ENCODE peak calls at places on chromosomes 7 and 10, in four cellular contexts. R, J, A and L are unnamed samples.

GRCh38 chr7:50591480-50592438 is 26.6 kb upstream of the DDC start:
- DNase-seq in R (no peak), J (no peak), A (peak), L (no peak)

GRCh38 chr10:79246209-79246581 is 101.1 kb upstream of the PPIF start:
- DNase-seq in R (no peak), J (no peak), A (no peak), L (no peak)

GRCh38 chr7:81256991-81257390 is 338.1 kb upstream of the SEMA3C start:
- DNase-seq in R (no peak), J (peak), A (no peak), L (no peak)

GRCh38 chr7:11330208-11330607 is 356.5 kb downstream of the PHF14 start:
- DNase-seq in R (no peak), J (no peak), A (no peak), L (no peak)

GRCh38 chr7:158252081-158252836 is 335.4 kb downstream of the PTPRN2 start:
- DNase-seq in R (no peak), J (no peak), A (no peak), L (no peak)

GRCh38 chr10:113463083-113463482 is 89.8 kb upstream of the HABP2 start:
- DNase-seq in R (no peak), J (no peak), A (no peak), L (no peak)

GRCh38 chr7:44106311-44107065 is 2.3 kb downstream of the AEBP1 start:
- DNase-seq in R (no peak), J (no peak), A (no peak), L (no peak)

GRCh38 chr7:132768099-132768498 is 191.8 kb upstream of the PLXNA4 start:
- DNase-seq in R (no peak), J (no peak), A (no peak), L (no peak)

GRCh38 chr7:47091141-47091540 is 490.8 kb downstream of the TNS3 start:
- DNase-seq in R (no peak), J (peak), A (no peak), L (no peak)

GRCh38 chr7:99653754-99654153 is 26.0 kb downstream of the CYP3A5 start:
- DNase-seq in R (no peak), J (no peak), A (no peak), L (no peak)

GRCh38 chr10:102729090-102730026 is 14.4 kb upstream of the WBP1L start:
- DNase-seq in R (peak), J (peak), A (no peak), L (peak)

GRCh38 chr7:26196305-26196704 is 4.2 kb downstream of the HNRNPA2B1 start:
- DNase-seq in R (no peak), J (no peak), A (no peak), L (no peak)

GRCh38 chr7:128453836-128454804 is 1.6 kb upstream of the HILPDA start:
- DNase-seq in R (no peak), J (peak), A (no peak), L (no peak)

GRCh38 chr10:35789996-35790395 is 147.9 kb upstream of the FZD8 start:
- DNase-seq in R (no peak), J (no peak), A (no peak), L (no peak)

GRCh38 chr7:30682131-30683083 is at the start of gene CRHR2:
- DNase-seq in R (peak), J (no peak), A (no peak), L (peak)

GRCh38 chr10:108791030-108791429 is 1132.3 kb downstream of the XPNPEP1 start:
- DNase-seq in R (no peak), J (no peak), A (no peak), L (no peak)

GRCh38 chr7:101186194-101186593 is 6.1 kb upstream of the NAT16 start:
- DNase-seq in R (no peak), J (no peak), A (no peak), L (no peak)

GRCh38 chr10:114363745-114364460 is 40.4 kb downstream of the AFAP1L2 start:
- DNase-seq in R (no peak), J (no peak), A (no peak), L (no peak)

GRCh38 chr7:5139998-5140397 is 50.0 kb upstream of the WIPI2 start:
- DNase-seq in R (no peak), J (no peak), A (peak), L (no peak)

GRCh38 chr10:21272585-21273399 is 252.7 kb downstream of the SKIDA1 start:
- DNase-seq in R (no peak), J (no peak), A (no peak), L (no peak)

GRCh38 chr7:112204776-112205347 is 1.3 kb downstream of the DOCK4 start:
- DNase-seq in R (no peak), J (no peak), A (no peak), L (no peak)

GRCh38 chr7:158386355-158386618 is 201.3 kb downstream of the PTPRN2 start:
- DNase-seq in R (no peak), J (no peak), A (no peak), L (no peak)

GRCh38 chr10:96565774-96566173 is 21.0 kb downstream of the TM9SF3 start:
- DNase-seq in R (no peak), J (peak), A (no peak), L (no peak)